ENCODE peak calls at places on chromosomes 12 and 14, in four cellular contexts. One of them, this sample, is unnamed. For H3K4me1, the result is how much of the 10 kb centered on the place peaks cover.

GRCh38 chr12:131085125-131085815 is 131.6 kb downstream of the ADGRD1 start:
- DNase-seq in hepatocyte: no peak
- DNase-seq in mucosa of descending colon: peak
- DNase-seq in body of pancreas: no peak
- DNase-seq in this sample: peak

GRCh38 chr14:39381366-39381765 is 50.9 kb downstream of the FBXO33 start:
- DNase-seq in hepatocyte: no peak
- DNase-seq in mucosa of descending colon: no peak
- DNase-seq in body of pancreas: no peak
- DNase-seq in this sample: no peak

GRCh38 chr12:95548056-95548538 is 3.2 kb downstream of the USP44 start:
- DNase-seq in hepatocyte: peak
- DNase-seq in mucosa of descending colon: no peak
- DNase-seq in body of pancreas: peak
- DNase-seq in this sample: peak

GRCh38 chr14:66056926-66057552 is 429.1 kb upstream of the CCDC196 start:
- DNase-seq in hepatocyte: no peak
- DNase-seq in mucosa of descending colon: no peak
- DNase-seq in body of pancreas: no peak
- DNase-seq in this sample: no peak

GRCh38 chr14:96225745-96226151 is 21.1 kb downstream of the BDKRB2 start:
- DNase-seq in hepatocyte: peak
- DNase-seq in mucosa of descending colon: peak
- DNase-seq in body of pancreas: no peak
- DNase-seq in this sample: no peak

GRCh38 chr12:89863968-89864367 is 155.3 kb upstream of the ATP2B1 start:
- DNase-seq in hepatocyte: no peak
- DNase-seq in mucosa of descending colon: no peak
- DNase-seq in body of pancreas: no peak
- DNase-seq in this sample: no peak

GRCh38 chr14:73818821-73819220 is 32.8 kb upstream of the PTGR2 start:
- DNase-seq in hepatocyte: no peak
- DNase-seq in mucosa of descending colon: no peak
- DNase-seq in body of pancreas: no peak
- DNase-seq in this sample: no peak

GRCh38 chr12:15192721-15193120 is 28.5 kb downstream of the RERG start:
- DNase-seq in hepatocyte: no peak
- DNase-seq in mucosa of descending colon: no peak
- DNase-seq in body of pancreas: no peak
- DNase-seq in this sample: no peak

GRCh38 chr14:24136684-24137528 is 912 bp downstream of the PSME1 start:
- DNase-seq in hepatocyte: no peak
- DNase-seq in mucosa of descending colon: no peak
- DNase-seq in body of pancreas: no peak
- DNase-seq in this sample: no peak

GRCh38 chr14:95515523-95516517 is 630 bp downstream of the SYNE3 start:
- DNase-seq in hepatocyte: peak
- DNase-seq in mucosa of descending colon: peak
- DNase-seq in body of pancreas: peak
- DNase-seq in this sample: peak

GRCh38 chr14:34710006-34710405 is 4.4 kb downstream of the CFL2 start:
- DNase-seq in hepatocyte: no peak
- DNase-seq in mucosa of descending colon: no peak
- DNase-seq in body of pancreas: no peak
- DNase-seq in this sample: no peak

GRCh38 chr14:34113051-34113511 is 162.2 kb upstream of the EGLN3 start:
- DNase-seq in hepatocyte: no peak
- DNase-seq in mucosa of descending colon: no peak
- DNase-seq in body of pancreas: no peak
- DNase-seq in this sample: no peak

GRCh38 chr14:74290415-74290814 is 12.3 kb downstream of the ABCD4 start:
- DNase-seq in hepatocyte: no peak
- DNase-seq in mucosa of descending colon: no peak
- DNase-seq in body of pancreas: no peak
- DNase-seq in this sample: no peak

GRCh38 chr12:15227004-15227679 is 5.9 kb upstream of the RERG start:
- DNase-seq in hepatocyte: peak
- DNase-seq in mucosa of descending colon: no peak
- DNase-seq in body of pancreas: peak
- DNase-seq in this sample: peak

GRCh38 chr12:57410534-57410933 is 20.3 kb downstream of the R3HDM2 start:
- DNase-seq in hepatocyte: no peak
- DNase-seq in mucosa of descending colon: no peak
- DNase-seq in body of pancreas: no peak
- DNase-seq in this sample: no peak

GRCh38 chr12:7349418-7349817 is 45.5 kb downstream of the ACSM4 start:
- DNase-seq in hepatocyte: no peak
- DNase-seq in mucosa of descending colon: no peak
- DNase-seq in body of pancreas: no peak
- DNase-seq in this sample: no peak

GRCh38 chr14:68666206-68666730 is 126.6 kb downstream of the ZFP36L1 start:
- DNase-seq in hepatocyte: no peak
- DNase-seq in mucosa of descending colon: no peak
- DNase-seq in body of pancreas: no peak
- DNase-seq in this sample: no peak

GRCh38 chr14:68668028-68668427 is 124.8 kb downstream of the ZFP36L1 start:
- DNase-seq in hepatocyte: no peak
- DNase-seq in mucosa of descending colon: no peak
- DNase-seq in body of pancreas: peak
- DNase-seq in this sample: no peak

GRCh38 chr14:68665792-68666195 is 127.1 kb downstream of the ZFP36L1 start:
- DNase-seq in hepatocyte: no peak
- DNase-seq in mucosa of descending colon: no peak
- DNase-seq in body of pancreas: no peak
- DNase-seq in this sample: no peak

GRCh38 chr14:68667313-68667791 is 125.5 kb downstream of the ZFP36L1 start:
- DNase-seq in hepatocyte: no peak
- DNase-seq in mucosa of descending colon: no peak
- DNase-seq in body of pancreas: peak
- DNase-seq in this sample: no peak

GRCh38 chr14:68666899-68667298 is 126.0 kb downstream of the ZFP36L1 start:
- DNase-seq in hepatocyte: no peak
- DNase-seq in mucosa of descending colon: no peak
- DNase-seq in body of pancreas: peak
- DNase-seq in this sample: no peak
- H3K4me1 ChIP-seq in hepatocyte: under half
- H3K4me1 ChIP-seq in mucosa of descending colon: under half
- H3K4me1 ChIP-seq in body of pancreas: under half
- H3K4me1 ChIP-seq in this sample: under half

GRCh38 chr12:109727746-109728726 is 14.4 kb downstream of the FAM222A start:
- DNase-seq in hepatocyte: no peak
- DNase-seq in mucosa of descending colon: peak
- DNase-seq in body of pancreas: no peak
- DNase-seq in this sample: no peak
- H3K4me1 ChIP-seq in hepatocyte: under half
- H3K4me1 ChIP-seq in mucosa of descending colon: under half
- H3K4me1 ChIP-seq in body of pancreas: half or more
- H3K4me1 ChIP-seq in this sample: under half

GRCh38 chr14:99041820-99042174 is 230.2 kb downstream of the BCL11B start:
- DNase-seq in hepatocyte: no peak
- DNase-seq in mucosa of descending colon: no peak
- DNase-seq in body of pancreas: no peak
- DNase-seq in this sample: no peak
- H3K4me1 ChIP-seq in hepatocyte: under half
- H3K4me1 ChIP-seq in mucosa of descending colon: under half
- H3K4me1 ChIP-seq in body of pancreas: under half
- H3K4me1 ChIP-seq in this sample: under half

GRCh38 chr12:124375789-124376175 is 80.9 kb downstream of the RFLNA start:
- DNase-seq in hepatocyte: no peak
- DNase-seq in mucosa of descending colon: no peak
- DNase-seq in body of pancreas: no peak
- DNase-seq in this sample: no peak

GRCh38 chr12:124372831-124373230 is 77.9 kb downstream of the RFLNA start:
- DNase-seq in hepatocyte: no peak
- DNase-seq in mucosa of descending colon: no peak
- DNase-seq in body of pancreas: no peak
- DNase-seq in this sample: no peak

GRCh38 chr12:124374567-124374966 is 79.7 kb downstream of the RFLNA start:
- DNase-seq in hepatocyte: no peak
- DNase-seq in mucosa of descending colon: no peak
- DNase-seq in body of pancreas: no peak
- DNase-seq in this sample: peak

GRCh38 chr12:124375141-124375788 is 80.4 kb downstream of the RFLNA start:
- DNase-seq in hepatocyte: no peak
- DNase-seq in mucosa of descending colon: no peak
- DNase-seq in body of pancreas: no peak
- DNase-seq in this sample: no peak

DNA sequence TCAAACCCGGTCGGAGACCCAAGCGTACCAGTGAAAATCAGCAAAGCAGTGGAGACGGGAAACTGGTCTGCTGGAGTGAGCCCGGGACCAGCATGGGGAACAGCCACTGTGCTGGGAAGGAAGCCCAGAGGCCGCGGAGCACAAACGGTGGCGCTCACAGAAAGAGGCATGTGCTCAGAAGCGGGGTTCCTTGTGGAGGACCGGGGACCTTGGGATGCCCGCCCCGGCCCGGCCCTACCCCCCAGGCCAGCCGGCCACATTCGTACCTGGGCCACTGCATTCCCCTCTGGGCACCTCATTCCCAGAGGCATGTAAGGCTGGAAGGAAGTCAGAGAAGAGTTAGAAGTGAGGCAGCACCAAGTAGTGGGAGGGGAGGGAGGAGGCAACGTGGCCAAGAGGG is 79.3 kb downstream of the RFLNA start:
- DNase-seq in hepatocyte: no peak
- DNase-seq in mucosa of descending colon: no peak
- DNase-seq in body of pancreas: no peak
- DNase-seq in this sample: no peak
- H3K4me1 ChIP-seq in hepatocyte: under half
- H3K4me1 ChIP-seq in mucosa of descending colon: under half
- H3K4me1 ChIP-seq in body of pancreas: under half
- H3K4me1 ChIP-seq in this sample: under half

GRCh38 chr14:104224516-104225281 is 86.3 kb downstream of the KIF26A start:
- DNase-seq in hepatocyte: peak
- DNase-seq in mucosa of descending colon: peak
- DNase-seq in body of pancreas: peak
- DNase-seq in this sample: peak

GRCh38 chr14:104223810-104224515 is 85.6 kb downstream of the KIF26A start:
- DNase-seq in hepatocyte: peak
- DNase-seq in mucosa of descending colon: peak
- DNase-seq in body of pancreas: no peak
- DNase-seq in this sample: no peak

GRCh38 chr14:104221636-104222375 is 83.4 kb downstream of the KIF26A start:
- DNase-seq in hepatocyte: no peak
- DNase-seq in mucosa of descending colon: peak
- DNase-seq in body of pancreas: peak
- DNase-seq in this sample: no peak

GRCh38 chr14:104222396-104223036 is 84.1 kb downstream of the KIF26A start:
- DNase-seq in hepatocyte: no peak
- DNase-seq in mucosa of descending colon: peak
- DNase-seq in body of pancreas: no peak
- DNase-seq in this sample: no peak

DNA sequence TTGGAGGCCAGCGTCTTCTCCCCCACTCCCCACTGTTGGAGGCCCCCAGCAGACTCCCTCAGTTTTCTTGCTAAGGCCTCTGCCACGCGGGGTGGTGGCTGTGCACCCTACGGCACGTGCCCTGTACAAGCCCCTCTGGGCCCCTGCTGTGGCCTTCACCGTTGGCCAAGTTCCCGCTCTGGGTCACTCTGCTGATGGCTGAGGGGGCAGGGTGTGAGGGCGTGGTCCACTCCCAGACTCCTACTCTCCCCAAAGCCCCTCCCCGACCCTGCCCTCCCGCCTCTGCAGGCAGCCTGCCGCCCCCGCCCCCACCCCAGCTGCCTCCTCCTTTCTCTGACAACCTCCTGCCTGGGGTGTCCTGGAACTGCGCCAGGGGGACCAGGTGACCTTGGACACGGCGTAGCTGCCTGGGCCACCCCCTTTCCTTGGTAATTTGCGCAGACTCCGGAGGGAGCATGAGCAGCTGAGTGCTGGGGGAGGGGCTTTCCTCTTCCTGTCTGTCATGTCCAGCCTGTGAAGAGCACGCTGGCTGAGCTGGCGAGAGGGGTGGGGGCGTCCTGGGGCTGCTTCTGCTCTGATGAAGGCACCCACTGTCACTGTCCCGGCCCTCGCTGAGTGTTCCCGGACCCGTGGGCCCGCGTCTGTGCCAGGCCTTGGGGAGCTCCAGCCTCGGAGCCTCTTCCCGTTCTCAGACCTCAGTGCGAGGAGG is 84.9 kb downstream of the KIF26A start:
- DNase-seq in hepatocyte: peak
- DNase-seq in mucosa of descending colon: peak
- DNase-seq in body of pancreas: peak
- DNase-seq in this sample: peak
- H3K4me1 ChIP-seq in hepatocyte: under half
- H3K4me1 ChIP-seq in mucosa of descending colon: under half
- H3K4me1 ChIP-seq in body of pancreas: under half
- H3K4me1 ChIP-seq in this sample: under half

This sample was measured in testis.